ENCODE peak calls at places on chromosome 2, in six cellular contexts. D is B cell, Y is HepG2, V is astrocyte, L is kidney epithelial cell, N is neural crest cell. R is an unnamed sample.

GRCh38 chr2:26989156-26989555 is 18.7 kb downstream of the MAPRE3 start:
- DNase-seq in D (no peak), L (no peak), N (no peak), Y (no peak), V (peak; percentile 54), R (no peak)

GRCh38 chr2:12556762-12557161 is 160.0 kb upstream of the TRIB2 start:
- DNase-seq in L (no peak), N (no peak), V (peak; percentile 73), Y (no peak), D (no peak), R (no peak)

GRCh38 chr2:197113221-197113831 is 186.8 kb upstream of the PGAP1 start:
- DNase-seq in V (no peak), L (no peak), Y (peak; percentile 12), D (no peak), N (no peak), R (no peak)

GRCh38 chr2:19898592-19899329 is 3.0 kb downstream of the TTC32 start:
- DNase-seq in V (no peak), D (no peak), L (no peak), N (no peak), Y (no peak), R (no peak)

GRCh38 chr2:31642707-31643106 is 62.0 kb upstream of the SRD5A2 start:
- DNase-seq in Y (no peak), L (no peak), N (no peak), V (no peak), D (no peak), R (no peak)

GRCh38 chr2:81195017-81195773 is 890.6 kb upstream of the LRRTM1 start:
- DNase-seq in D (no peak), Y (no peak), V (no peak), N (no peak), L (no peak), R (no peak)

GRCh38 chr2:32926708-32927084 is 20.1 kb upstream of the LTBP1 start:
- DNase-seq in N (no peak), Y (no peak), L (no peak), D (no peak), V (peak; percentile 39), R (no peak)

GRCh38 chr2:70469961-70470360 is 83.7 kb downstream of the TGFA start:
- DNase-seq in N (no peak), V (no peak), D (no peak), L (no peak), Y (no peak), R (no peak)

GRCh38 chr2:136527560-136527959 is 237.8 kb upstream of the THSD7B start:
- DNase-seq in N (peak; percentile 50), Y (peak; percentile 41), L (peak; percentile 7), V (no peak), D (no peak), R (peak; percentile 54)

GRCh38 chr2:10241641-10242430 is 60.9 kb upstream of the HPCAL1 start:
- DNase-seq in L (no peak), N (no peak), D (no peak), V (no peak), Y (no peak), R (no peak)

GRCh38 chr2:202432776-202433175 is 56.6 kb downstream of the BMPR2 start:
- DNase-seq in D (no peak), N (no peak), L (no peak), V (no peak), Y (no peak), R (no peak)

GRCh38 chr2:55419236-55419513 is 481 bp downstream of the CCDC88A start:
- DNase-seq in D (peak; percentile 41), Y (no peak), V (peak; percentile 27), N (no peak), L (no peak), R (no peak)

GRCh38 chr2:39437522-39438296 is 624 bp upstream of the MAP4K3 start:
- DNase-seq in L (no peak), N (no peak), Y (peak; percentile 69), D (no peak), V (no peak), R (no peak)

GRCh38 chr2:14533106-14533757 is 99.3 kb upstream of the LRATD1 start:
- DNase-seq in V (no peak), D (no peak), Y (no peak), N (no peak), L (no peak), R (no peak)

GRCh38 chr2:74834806-74835755 is 1.2 kb downstream of the HK2 start:
- DNase-seq in L (no peak), D (peak; percentile 54), N (peak; percentile 53), V (no peak), Y (peak; percentile 55), R (peak; percentile 47)

GRCh38 chr2:95670167-95670566 is 78.4 kb downstream of the TRIM43 start:
- DNase-seq in N (no peak), L (no peak), V (peak; percentile 67), D (no peak), Y (no peak), R (no peak)

GRCh38 chr2:115190459-115190858 is 748.0 kb downstream of the DPP10 start:
- DNase-seq in D (no peak), Y (no peak), L (no peak), V (no peak), N (no peak), R (no peak)

GRCh38 chr2:163617517-163617916 is 118.3 kb downstream of the FIGN start:
- DNase-seq in N (no peak), Y (no peak), D (no peak), V (no peak), L (no peak), R (no peak)

GRCh38 chr2:101989740-101990460 is 1.9 kb upstream of the IL1R2 start:
- DNase-seq in V (no peak), N (no peak), Y (no peak), L (no peak), D (no peak), R (no peak)

GRCh38 chr2:21251216-21251971 is 127.6 kb downstream of the TDRD15 start:
- DNase-seq in L (no peak), Y (no peak), N (no peak), D (no peak), V (no peak), R (no peak)

GRCh38 chr2:214019229-214019972 is 391.5 kb upstream of the VWC2L start:
- DNase-seq in Y (no peak), L (peak; percentile 67), D (no peak), N (no peak), V (peak; percentile 96), R (no peak)

GRCh38 chr2:10862330-10862729 is 49.4 kb upstream of the KCNF1 start:
- DNase-seq in V (no peak), N (no peak), L (no peak), D (no peak), Y (no peak), R (no peak)

GRCh38 chr2:65476778-65477177 is 44.4 kb upstream of the SPRED2 start:
- DNase-seq in N (no peak), L (no peak), Y (no peak), V (no peak), D (no peak), R (no peak)

GRCh38 chr2:9703701-9704221 is 73.0 kb upstream of the YWHAQ start:
- DNase-seq in Y (peak; percentile 83), D (no peak), L (peak; percentile 81), V (peak; percentile 62), N (no peak), R (no peak)

GRCh38 chr2:160286541-160286940 is 86.5 kb upstream of the ITGB6 start:
- DNase-seq in D (no peak), L (no peak), N (no peak), Y (no peak), V (no peak), R (no peak)
- TF ChIP-seq CTCF in D (no peak), L (no peak), N (no peak), Y (no peak), V (no peak), R (no peak)

DNA sequence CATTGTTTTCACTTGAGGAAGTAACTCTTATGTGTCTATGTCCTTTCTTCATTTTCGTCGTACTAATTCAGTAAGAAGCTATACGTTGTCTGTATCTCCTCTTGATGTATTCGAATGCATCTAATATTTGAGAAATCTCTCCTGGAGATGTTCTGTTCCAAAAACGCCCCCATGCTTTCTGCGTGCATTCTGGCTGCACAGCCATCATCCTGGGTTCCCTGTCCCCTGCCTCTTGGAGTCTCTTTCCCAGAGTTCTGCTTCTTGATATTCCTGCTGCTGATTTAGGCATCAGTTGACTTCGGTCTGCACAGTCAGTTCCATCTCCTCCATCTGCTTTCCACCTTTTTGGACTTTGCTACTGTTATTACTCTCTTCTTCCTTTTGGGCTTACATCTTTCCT is 13.5 kb downstream of the PNO1 start:
- DNase-seq in N (no peak), V (no peak), Y (no peak), D (no peak), L (no peak), R (no peak)
- TF ChIP-seq CTCF in N (no peak), V (no peak), Y (no peak), D (no peak), L (no peak), R (no peak)

DNA sequence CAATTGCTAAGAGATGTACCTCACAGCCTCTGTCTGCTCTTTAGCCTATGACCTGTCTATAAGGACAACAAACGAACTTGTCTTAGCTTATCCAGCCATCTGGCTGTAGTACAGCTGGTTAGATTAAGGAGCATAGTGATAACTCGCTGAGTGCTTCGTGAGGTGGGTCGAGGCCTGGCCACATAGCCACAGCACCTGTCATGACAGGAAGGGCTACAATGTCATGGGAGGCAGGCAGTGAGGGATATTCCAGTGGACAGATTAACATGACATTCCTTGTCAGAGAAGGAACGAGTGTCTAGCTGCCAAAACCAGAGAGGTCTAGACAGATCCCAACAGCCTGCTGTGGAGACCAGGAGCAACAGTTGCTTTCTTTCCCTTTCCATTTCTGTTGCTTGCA is 133.3 kb downstream of the ALK start:
- DNase-seq in V (no peak), Y (no peak), L (no peak), N (no peak), D (no peak), R (no peak)
- TF ChIP-seq CTCF in V (no peak), Y (no peak), L (no peak), N (no peak), D (no peak), R (no peak)

DNA sequence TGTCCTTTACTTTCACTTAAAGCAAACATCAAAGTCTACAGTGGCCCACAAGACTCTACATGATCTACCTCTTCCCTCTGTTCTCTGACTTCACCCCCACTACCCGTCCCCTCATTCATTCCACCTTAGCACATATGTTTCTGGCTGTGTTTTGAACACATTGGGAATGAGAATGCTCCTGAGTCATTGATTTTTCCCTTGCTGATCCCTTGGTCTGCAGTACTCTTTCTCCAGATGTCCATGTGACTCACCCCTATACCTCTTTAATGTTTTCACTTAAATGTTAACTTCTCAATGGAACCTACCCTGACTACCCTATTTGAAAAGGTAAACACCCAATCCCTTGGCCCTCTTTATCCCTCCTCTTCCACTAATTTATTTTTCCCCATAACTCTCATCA is 30.7 kb upstream of the FRZB start:
- DNase-seq in D (no peak), L (peak; percentile 34), V (peak; percentile 71), N (no peak), Y (no peak), R (no peak)
- TF ChIP-seq CTCF in D (no peak), L (no peak), V (no peak), N (no peak), Y (no peak), R (no peak)

GRCh38 chr2:61853848-61854434 is at the start of gene FAM161A:
- DNase-seq in N (peak; percentile 79), D (peak; percentile 85), V (peak; percentile 61), Y (peak; percentile 84), L (peak; percentile 34), R (peak; percentile 67)

GRCh38 chr2:61853086-61853847 is 593 bp downstream of the FAM161A start:
- DNase-seq in L (no peak), V (peak; percentile 25), D (no peak), N (no peak), Y (peak; percentile 64), R (no peak)

GRCh38 chr2:61855178-61855523 is 1.3 kb upstream of the FAM161A start:
- DNase-seq in D (no peak), N (no peak), L (no peak), V (peak; percentile 17), Y (peak; percentile 45), R (peak; percentile 13)

GRCh38 chr2:61854435-61855177 is 746 bp upstream of the FAM161A start:
- DNase-seq in L (peak; percentile 88), V (peak; percentile 93), D (peak; percentile 95), N (peak; percentile 77), Y (peak; percentile 100), R (peak; percentile 85)
- TF ChIP-seq CTCF in L (no peak), V (no peak), D (no peak), N (peak; percentile 23), Y (no peak), R (no peak)

R was measured in progenitor cell of endocrine pancreas.